ENCODE peak calls at places on chromosomes 6 and 20, in seven cellular contexts. Y is fibroblast of lung; S is activated T-cell treated with anti-CD3 and anti-CD28 coated beads for 1 hour; Z is stimulated activated CD4-positive, alpha-beta T cell treated with anti-CD3 and anti-CD28 coated beads, Interleukin-2, amount 100 ng/mL, for 48 hours; M is OCI-LY7; H is AG08396; W is PC-3. Q is an unnamed sample.

GRCh38 chr20:41618807-41619294 is 674 bp upstream of the CHD6 start:
- DNase-seq in Y (no peak), S (no peak), M (no peak), H (peak), Z (no peak), W (no peak), Q (no peak)

GRCh38 chr20:35833271-35833670 is 61.5 kb downstream of the PHF20 start:
- DNase-seq in S (no peak), W (no peak), Z (no peak), Y (peak), M (no peak), H (no peak), Q (no peak)

GRCh38 chr6:80543598-80544181 is 437.2 kb downstream of the BCKDHB start:
- DNase-seq in Z (no peak), Y (peak), W (peak), S (no peak), H (peak), M (no peak), Q (no peak)

GRCh38 chr20:45833030-45833882 is at the start of gene SNX21:
- DNase-seq in Z (peak), Y (peak), S (no peak), W (peak), M (no peak), H (peak), Q (no peak)

GRCh38 chr6:63351995-63352586 is 32.3 kb upstream of the LGSN start:
- DNase-seq in Y (peak), M (peak), S (no peak), H (peak), Z (no peak), W (peak), Q (no peak)

GRCh38 chr6:150631982-150632642 is 32.4 kb downstream of the PLEKHG1 start:
- DNase-seq in Y (peak), H (no peak), W (no peak), S (no peak), M (no peak), Z (no peak), Q (no peak)

GRCh38 chr6:161128680-161129196 is 137.2 kb downstream of the MAP3K4 start:
- DNase-seq in H (no peak), S (no peak), W (peak), Z (peak), Y (peak), M (no peak), Q (no peak)

GRCh38 chr6:20119446-20119845 is 92.8 kb downstream of the MBOAT1 start:
- DNase-seq in S (no peak), Z (no peak), M (no peak), Y (no peak), H (no peak), W (no peak), Q (no peak)

GRCh38 chr20:4154958-4155411 is 139.6 kb upstream of the RNF24 start:
- DNase-seq in H (no peak), Y (no peak), Z (no peak), M (no peak), W (no peak), S (no peak), Q (no peak)

GRCh38 chr6:159360306-159360705 is 191.1 kb downstream of the FNDC1 start:
- DNase-seq in S (no peak), W (no peak), H (no peak), Y (peak), Z (no peak), M (no peak), Q (no peak)

GRCh38 chr20:24761220-24762065 is 187.6 kb upstream of the CST7 start:
- DNase-seq in Y (no peak), S (no peak), W (no peak), H (no peak), Z (no peak), M (no peak), Q (no peak)

GRCh38 chr6:157203764-157204163 is 119.6 kb downstream of the TMEM242 start:
- DNase-seq in Z (no peak), M (no peak), W (no peak), Y (no peak), S (no peak), H (no peak), Q (no peak)

GRCh38 chr20:3818155-3819151 is 1.9 kb upstream of the AP5S1 start:
- DNase-seq in M (peak), S (no peak), Z (no peak), H (peak), W (peak), Y (peak), Q (no peak)

GRCh38 chr6:148445620-148446019 is 103.0 kb downstream of the SASH1 start:
- DNase-seq in Y (peak), Z (no peak), W (peak), S (no peak), M (no peak), H (peak), Q (no peak)

Q was measured in effector CD8-positive, alpha-beta T cell.